ENCODE peak calls at places on chromosomes 7 and 10, in five cellular contexts. F is CD14-positive monocyte; P is NCI-H345; J is cardiac muscle cell; D is stimulated activated CD4-positive, alpha-beta T cell treated with anti-CD3 and anti-CD28 coated beads, Interleukin-2, amount 100 ng/mL, for 48 hours. C is an unnamed sample.

GRCh38 chr7:20218261-20218660 is 1.1 kb upstream of the MACC1 start:
- DNase-seq in F (no peak), P (no peak), J (no peak), D (no peak), C (no peak)

GRCh38 chr7:105885386-105886111 is 9.2 kb upstream of the ATXN7L1 start:
- DNase-seq in F (no peak), P (peak; percentile 72), J (peak; percentile 72), D (no peak), C (no peak)

GRCh38 chr7:127447326-127447945 is 54.9 kb upstream of the ZNF800 start:
- DNase-seq in F (peak; percentile 57), P (no peak), J (peak; percentile 10), D (peak; percentile 26), C (peak; percentile 47)

GRCh38 chr7:90178592-90179279 is 24.5 kb downstream of the STEAP1 start:
- DNase-seq in F (no peak), P (no peak), J (no peak), D (no peak), C (no peak)

GRCh38 chr10:43222296-43222695 is 44.6 kb downstream of the RASGEF1A start:
- DNase-seq in F (peak; percentile 30), P (no peak), J (no peak), D (no peak), C (no peak)

GRCh38 chr10:28875535-28876208 is 198.4 kb downstream of the BAMBI start:
- DNase-seq in F (no peak), P (no peak), J (peak; percentile 45), D (no peak), C (no peak)

GRCh38 chr7:154638286-154638685 is 364.6 kb downstream of the PAXIP1 start:
- DNase-seq in F (no peak), P (no peak), J (no peak), D (no peak), C (no peak)

GRCh38 chr7:123327661-123328060 is 127.9 kb upstream of the SLC13A1 start:
- DNase-seq in F (no peak), P (no peak), J (no peak), D (no peak), C (no peak)

C was measured in Caco-2.